ENCODE peak calls at places on chromosomes 16 and 17, in four cellular contexts. L is stomach, S is neuronal stem cell, X is foreskin keratinocyte. M is an unnamed sample. For H3K27me3, the result is how much of the 10 kb centered on the place peaks cover.

GRCh38 chr17:43030137-43030767 is 5.2 kb downstream of the RND2 start:
- DNase-seq in L (no peak), S (no peak), X (no peak), M (no peak)

GRCh38 chr16:4693956-4694663 is 748 bp downstream of the NUDT16L1 start:
- DNase-seq in L (peak), S (no peak), X (no peak), M (peak)

GRCh38 chr17:69335018-69335417 is 8.1 kb upstream of the ABCA5 start:
- DNase-seq in L (no peak), S (no peak), X (no peak), M (no peak)

GRCh38 chr16:46911038-46911437 is 26.9 kb downstream of the GPT2 start:
- DNase-seq in L (no peak), S (no peak), X (no peak), M (no peak)

GRCh38 chr17:34178047-34178446 is 77.0 kb upstream of the CCL2 start:
- DNase-seq in L (no peak), S (no peak), X (no peak), M (no peak)

GRCh38 chr17:45414997-45415881 is 17.4 kb downstream of the ARHGAP27 start:
- DNase-seq in L (no peak), S (no peak), X (no peak), M (no peak)

GRCh38 chr17:4006745-4007211 is 42.5 kb upstream of the ATP2A3 start:
- DNase-seq in L (peak), S (no peak), X (no peak), M (no peak)

GRCh38 chr17:4445731-4446130 is 12.0 kb downstream of the SPNS3 start:
- DNase-seq in L (no peak), S (no peak), X (no peak), M (no peak)

GRCh38 chr16:19810817-19811731 is 73.6 kb downstream of the GPRC5B start:
- DNase-seq in L (no peak), S (no peak), X (peak), M (no peak)

DNA sequence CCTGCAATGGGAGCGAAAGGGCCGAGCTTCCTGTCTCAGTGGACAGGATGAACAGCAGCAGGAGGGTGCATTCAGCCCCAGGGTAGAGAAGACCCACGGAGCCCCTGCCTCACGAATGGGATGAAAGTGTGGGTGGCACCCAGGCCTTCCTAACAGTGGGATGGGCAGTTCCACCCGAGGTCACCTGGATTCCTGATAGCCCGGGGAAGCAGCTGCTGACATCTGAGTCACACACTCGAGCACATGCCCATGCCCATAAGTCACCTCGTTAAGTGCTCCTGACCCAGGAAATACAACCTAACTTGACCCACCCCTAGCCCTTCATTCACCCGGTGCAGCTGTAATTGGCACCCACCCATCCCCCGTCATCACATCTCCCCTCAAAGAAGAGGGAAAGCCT is 85.4 kb upstream of the FOXF1 start:
- DNase-seq in L (no peak), S (no peak), X (no peak), M (no peak)
- H3K27me3 ChIP-seq in L (under half), S (under half), X (under half), M (under half)

DNA sequence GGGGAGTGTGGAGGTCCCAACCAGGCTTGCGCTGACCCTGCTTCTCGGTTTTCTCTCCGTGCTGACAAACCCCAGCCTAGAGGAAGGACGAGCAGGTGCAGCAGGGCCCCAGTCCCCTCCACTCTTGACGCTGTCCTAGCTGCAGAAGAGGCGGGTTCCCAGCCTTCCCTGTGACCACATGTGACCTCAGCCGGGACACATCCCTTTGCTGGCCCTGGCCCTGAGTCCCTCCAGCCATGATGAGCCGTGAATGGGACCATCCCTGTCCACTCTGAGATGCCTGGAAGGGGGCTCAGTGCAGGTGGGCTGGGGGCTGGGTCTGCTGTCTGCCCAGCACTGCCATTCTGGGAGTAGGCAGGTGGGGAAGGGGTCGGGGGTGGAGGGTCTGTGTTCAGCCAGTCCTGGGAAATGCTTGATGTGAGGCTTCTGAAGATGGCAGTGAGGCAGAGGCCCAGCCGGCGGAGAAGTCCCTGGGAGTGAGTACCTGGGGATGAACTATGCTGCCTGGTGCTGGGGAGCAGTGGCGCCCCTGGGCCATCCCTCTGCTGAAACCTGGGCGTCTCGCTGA is 1.9 kb upstream of the TUBB3 start:
- DNase-seq in L (no peak), S (no peak), X (no peak), M (no peak)
- H3K27me3 ChIP-seq in L (under half), S (under half), X (under half), M (under half)

GRCh38 chr17:82382933-82383255 is 11.3 kb downstream of the UTS2R start:
- DNase-seq in L (no peak), S (no peak), X (no peak), M (peak)

GRCh38 chr17:82383411-82383810 is 11.8 kb downstream of the UTS2R start:
- DNase-seq in L (no peak), S (no peak), X (no peak), M (no peak)

GRCh38 chr17:82378741-82379021 is 7.1 kb downstream of the UTS2R start:
- DNase-seq in L (no peak), S (no peak), X (no peak), M (no peak)

GRCh38 chr17:82377924-82378740 is 6.6 kb downstream of the UTS2R start:
- DNase-seq in L (no peak), S (no peak), X (no peak), M (peak)

DNA sequence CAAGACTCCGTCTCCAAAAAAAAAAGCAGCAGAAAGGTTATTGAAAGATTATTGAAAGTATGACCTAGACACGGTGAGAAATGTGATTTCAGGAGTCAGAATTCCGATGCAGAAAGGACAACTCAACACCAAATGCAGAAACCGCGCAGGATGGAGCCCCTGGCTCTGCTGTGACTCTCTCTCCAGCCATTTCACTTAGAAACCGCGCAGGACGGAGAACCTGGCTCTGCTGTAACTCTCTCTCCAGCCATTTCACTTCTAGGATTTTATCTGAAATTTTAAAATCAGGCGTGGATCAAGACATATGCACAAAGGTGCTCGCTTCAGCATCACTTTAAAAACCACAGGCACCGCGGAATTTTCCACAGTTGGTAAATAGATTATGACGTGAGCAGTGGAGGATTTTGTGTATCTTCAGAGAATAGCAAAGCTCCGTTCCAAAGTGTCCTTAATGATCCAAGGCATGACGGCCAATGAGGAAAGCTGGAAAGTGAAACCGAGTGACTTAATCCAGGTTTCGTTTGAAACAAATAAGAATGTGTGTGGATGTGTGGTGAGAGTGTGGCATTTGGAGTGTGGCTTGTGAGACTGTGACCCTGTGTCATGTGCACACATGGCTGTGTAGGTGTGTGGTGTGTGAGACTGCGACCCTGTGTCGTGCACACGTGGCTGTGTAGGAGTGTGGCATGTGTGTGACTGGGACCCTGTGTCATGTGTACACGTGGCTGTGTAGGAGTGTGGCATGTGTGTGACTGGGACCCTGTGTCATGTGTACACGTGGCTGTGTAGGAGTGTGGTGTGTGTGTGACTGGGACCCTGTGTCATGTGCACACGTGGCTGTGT is 9.5 kb downstream of the UTS2R start:
- DNase-seq in L (no peak), S (no peak), X (no peak), M (no peak)
- H3K27me3 ChIP-seq in L (under half), S (under half), X (half or more), M (under half)

DNA sequence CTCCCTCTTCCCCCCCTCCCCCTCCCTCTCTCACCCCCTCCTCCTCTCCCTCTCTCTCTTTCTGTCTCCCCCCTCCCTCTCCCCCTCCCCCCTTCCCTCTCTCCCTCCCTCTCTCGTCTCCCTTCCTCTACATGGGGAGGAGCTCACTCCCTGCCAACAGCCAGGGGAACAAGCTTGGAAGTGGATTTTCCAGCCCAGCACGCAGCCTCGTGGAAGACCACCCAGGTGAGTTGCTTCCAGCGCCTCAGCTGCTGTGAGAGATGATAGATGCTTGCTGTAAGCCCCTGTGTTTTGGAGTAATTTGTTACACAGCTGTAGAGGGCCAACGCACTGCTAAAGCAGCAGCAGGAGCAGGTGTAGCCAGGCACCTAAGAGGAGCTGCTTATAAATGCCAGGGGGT is 20.8 kb downstream of the ACTG1 start:
- DNase-seq in L (no peak), S (no peak), X (no peak), M (no peak)
- H3K27me3 ChIP-seq in L (under half), S (under half), X (under half), M (under half)

GRCh38 chr17:48499248-48499647 is 31.6 kb downstream of the HOXB1 start:
- DNase-seq in L (no peak), S (no peak), X (no peak), M (no peak)

GRCh38 chr17:48499743-48500434 is 30.9 kb downstream of the HOXB1 start:
- DNase-seq in L (no peak), S (no peak), X (no peak), M (no peak)

GRCh38 chr17:48502312-48502711 is 28.5 kb downstream of the HOXB1 start:
- DNase-seq in L (no peak), S (no peak), X (no peak), M (no peak)

GRCh38 chr17:48502901-48503300 is 27.9 kb downstream of the HOXB1 start:
- DNase-seq in L (no peak), S (no peak), X (no peak), M (no peak)

DNA sequence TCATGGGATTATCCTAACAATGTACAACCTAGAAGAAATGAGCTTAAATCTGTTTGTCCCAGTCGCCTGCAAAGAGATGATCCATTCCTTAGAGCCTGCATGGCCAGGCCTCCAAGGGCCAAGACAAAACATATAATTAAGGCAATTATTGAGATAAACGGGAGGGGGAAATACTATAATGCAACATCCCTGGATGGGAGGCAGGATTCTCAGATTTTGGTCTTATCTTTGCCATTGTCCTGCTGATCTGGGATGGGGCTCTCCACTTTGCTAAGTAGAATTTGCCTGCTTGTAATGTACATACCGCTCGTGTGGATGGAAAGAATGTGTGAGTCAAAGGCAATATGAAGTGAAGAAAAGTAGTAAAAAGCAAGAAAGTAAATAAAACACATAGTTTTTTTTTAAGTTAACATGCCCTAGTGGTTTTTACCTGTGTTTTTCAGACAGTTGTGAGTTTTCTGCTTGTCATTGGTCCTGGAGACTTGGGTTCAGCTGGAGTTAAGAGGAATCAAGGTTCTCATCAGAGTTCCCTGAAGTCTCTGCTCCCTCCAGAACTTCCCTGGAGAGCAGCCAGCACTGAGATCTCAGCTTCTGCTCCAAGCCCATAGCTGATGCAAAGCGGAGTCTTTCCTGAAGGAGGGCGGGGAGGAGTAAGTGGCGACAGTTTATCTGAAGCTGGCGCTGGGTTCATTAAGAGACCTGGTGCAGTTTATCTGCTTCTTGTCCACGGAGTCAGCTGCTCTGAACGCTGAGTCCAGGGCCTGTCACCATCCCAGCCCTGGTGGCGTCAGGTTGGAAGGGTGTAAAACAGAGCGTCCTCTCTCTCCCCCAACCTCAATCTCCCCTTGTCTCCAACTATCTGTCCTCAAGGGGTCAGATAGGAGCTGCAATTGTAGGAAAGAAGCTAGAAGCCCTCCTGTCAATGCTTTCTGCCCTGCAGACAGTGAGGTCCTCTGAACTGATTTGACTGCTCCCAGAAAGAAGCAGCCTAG is 30.1 kb downstream of the HOXB1 start:
- DNase-seq in L (no peak), S (no peak), X (no peak), M (no peak)
- H3K27me3 ChIP-seq in L (under half), S (half or more), X (under half), M (under half)

DNA sequence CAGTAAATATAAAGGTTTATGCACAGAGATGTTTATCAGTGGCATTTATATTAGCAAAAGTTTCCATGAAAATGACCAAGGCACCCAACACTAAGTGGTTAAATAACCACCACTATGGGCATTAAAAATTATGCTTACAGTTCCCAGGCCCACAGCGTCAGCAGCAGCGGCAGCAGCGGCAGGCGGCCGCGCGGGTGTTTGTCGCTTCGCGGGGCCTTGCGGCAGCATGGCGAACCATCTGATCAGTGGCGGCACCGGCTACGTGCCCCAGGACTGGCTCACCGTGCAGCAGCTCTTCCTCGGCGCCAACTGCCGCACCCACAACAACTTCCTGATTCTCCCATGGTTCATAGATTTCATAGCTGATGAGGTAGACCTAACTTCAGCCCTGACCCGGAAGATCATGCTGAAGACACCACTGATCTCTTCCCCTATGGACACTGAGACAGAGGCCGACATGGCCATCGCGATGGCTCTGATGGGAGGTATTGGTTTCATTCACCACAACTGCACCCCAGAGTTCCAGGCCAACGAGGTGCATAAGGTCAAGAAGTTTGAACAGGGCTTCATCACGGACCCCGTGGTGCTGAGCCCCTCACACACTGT is 71.0 kb downstream of the GRIN2A start:
- DNase-seq in L (no peak), S (no peak), X (no peak), M (no peak)
- H3K27me3 ChIP-seq in L (under half), S (under half), X (under half), M (under half)

GRCh38 chr16:35386619-35387018 is 1927.2 kb downstream of the TP53TG3F start:
- DNase-seq in L (no peak), S (no peak), X (no peak), M (no peak)
- H3K27me3 ChIP-seq in L (under half), S (under half), X (under half), M (under half)

DNA sequence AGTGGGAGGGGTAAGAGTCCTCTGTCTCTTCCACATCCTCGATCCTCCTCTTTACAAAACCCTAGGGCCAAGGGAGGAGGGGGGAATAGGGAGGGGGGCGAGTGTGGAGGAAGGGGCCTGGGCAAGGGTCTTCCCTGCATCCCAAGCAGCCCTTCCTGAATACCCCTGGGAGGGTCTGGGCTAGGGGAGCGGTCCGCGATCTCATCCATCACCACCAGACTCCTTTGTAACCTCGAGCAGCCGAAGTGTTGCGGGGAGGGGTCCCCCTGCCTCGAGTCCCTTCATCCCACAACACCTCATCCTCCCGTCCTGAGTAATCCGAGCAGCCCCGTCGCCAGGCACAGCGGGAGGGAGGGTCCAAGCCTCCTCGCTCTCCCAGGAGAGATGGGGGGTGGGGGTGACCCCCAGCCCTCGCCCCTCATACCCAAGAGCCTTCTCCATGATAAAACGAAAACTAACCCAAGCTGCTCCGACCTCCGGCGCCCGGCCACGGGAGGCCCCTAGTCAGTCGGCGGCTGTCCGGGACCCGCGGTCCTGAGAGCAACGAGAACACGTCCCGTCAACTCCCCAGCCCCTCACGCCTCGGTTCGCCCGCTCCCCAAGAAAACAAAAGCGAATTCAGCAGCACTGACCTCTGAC is 468 bp downstream of the SMPD3 start:
- DNase-seq in L (no peak), S (peak), X (no peak), M (no peak)
- H3K27me3 ChIP-seq in L (under half), S (under half), X (half or more), M (under half)

M was measured in CD8-positive, alpha-beta memory T cell.